ENCODE peak calls at places on chromosomes 2 and 18, in seven cellular contexts. X is mammary epithelial cell, W is fibroblast of the aortic adventitia, A is fibroblast of pulmonary artery, I is heart left ventricle, F is AG04449, B is lower lobe of right lung. E is an unnamed sample.

GRCh38 chr18:13442451-13442850 is 223.9 kb downstream of the LDLRAD4 start:
- DNase-seq in X (no peak), W (no peak), A (no peak), I (no peak), F (no peak), B (no peak), E (no peak)

GRCh38 chr2:108911807-108912628 is 77.0 kb downstream of the EDAR start:
- DNase-seq in X (no peak), W (no peak), A (no peak), I (no peak), F (no peak), B (no peak), E (no peak)

GRCh38 chr2:68287580-68288441 is 31.9 kb downstream of the CNRIP1 start:
- DNase-seq in X (peak), W (peak), A (peak), I (peak), F (no peak), B (no peak), E (no peak)

GRCh38 chr2:241070811-241071676 is 31.0 kb downstream of the MTERF4 start:
- DNase-seq in X (no peak), W (no peak), A (no peak), I (no peak), F (no peak), B (no peak), E (no peak)

GRCh38 chr18:79343567-79344207 is 52.0 kb upstream of the NFATC1 start:
- DNase-seq in X (no peak), W (no peak), A (no peak), I (no peak), F (no peak), B (no peak), E (no peak)

GRCh38 chr2:43102366-43103092 is 123.9 kb downstream of the ZFP36L2 start:
- DNase-seq in X (no peak), W (no peak), A (peak), I (peak), F (no peak), B (no peak), E (no peak)

GRCh38 chr2:236639461-236639860 is 69.8 kb downstream of the ACKR3 start:
- DNase-seq in X (no peak), W (no peak), A (no peak), I (no peak), F (no peak), B (no peak), E (no peak)

GRCh38 chr2:202831241-202831997 is 40.1 kb downstream of the ICA1L start:
- DNase-seq in X (peak), W (peak), A (peak), I (peak), F (no peak), B (no peak), E (peak)

GRCh38 chr2:172753610-172754009 is 18.0 kb downstream of the RAPGEF4 start:
- DNase-seq in X (no peak), W (no peak), A (no peak), I (no peak), F (no peak), B (no peak), E (no peak)

GRCh38 chr2:231667096-231667427 is 41.3 kb upstream of the PTMA start:
- DNase-seq in X (no peak), W (no peak), A (no peak), I (no peak), F (no peak), B (no peak), E (no peak)

GRCh38 chr2:231664727-231665126 is 43.6 kb upstream of the PTMA start:
- DNase-seq in X (no peak), W (no peak), A (no peak), I (no peak), F (no peak), B (no peak), E (no peak)

GRCh38 chr2:231667497-231667896 is 40.8 kb upstream of the PTMA start:
- DNase-seq in X (no peak), W (no peak), A (no peak), I (no peak), F (no peak), B (no peak), E (no peak)

GRCh38 chr2:231665208-231665921 is 43.0 kb upstream of the PTMA start:
- DNase-seq in X (no peak), W (no peak), A (no peak), I (peak), F (no peak), B (no peak), E (no peak)

DNA sequence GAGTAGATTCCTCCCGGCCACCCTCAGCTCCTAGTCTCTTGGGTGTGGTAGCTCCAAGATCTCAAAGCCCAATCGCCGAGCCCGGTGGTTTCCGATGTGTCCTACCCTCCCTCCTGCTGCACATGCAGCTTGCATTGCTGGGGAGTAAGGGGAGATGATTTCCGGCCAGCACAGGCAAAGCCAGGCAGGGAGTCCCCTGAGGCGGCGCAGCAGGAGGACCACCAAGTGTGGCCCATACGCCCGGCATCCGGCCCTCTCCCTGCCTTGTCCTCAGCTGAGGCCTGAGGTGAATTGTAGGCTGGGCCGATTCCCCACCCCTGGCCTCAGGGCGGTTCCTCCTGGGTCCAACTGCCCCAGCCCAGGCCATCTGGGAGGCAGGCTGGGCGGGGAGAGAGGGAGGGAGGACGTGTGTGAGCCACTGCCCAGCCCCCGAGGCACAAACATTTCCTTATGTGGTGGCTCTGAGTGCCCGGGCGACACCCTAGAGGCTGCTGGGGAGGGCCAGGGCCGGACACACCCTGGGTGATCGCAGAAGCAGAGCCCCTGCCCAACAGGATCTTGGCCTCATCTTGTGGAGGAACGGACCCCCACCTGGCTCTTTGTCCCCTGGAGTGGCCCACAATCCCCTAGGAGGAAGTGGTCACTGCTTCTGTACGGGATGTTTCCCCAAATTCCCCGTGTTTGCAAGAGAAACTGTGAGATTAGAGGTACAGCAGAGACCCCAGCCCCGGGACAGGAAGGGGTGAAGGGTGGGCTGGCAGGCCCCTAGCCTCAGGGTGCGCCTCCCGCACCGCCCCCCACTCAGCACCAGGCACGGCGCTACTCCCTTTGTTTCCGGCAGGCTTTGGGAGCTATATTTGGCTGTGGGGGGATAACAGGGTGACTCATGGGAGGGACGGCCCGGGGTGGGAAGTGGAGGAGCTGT is 41.9 kb upstream of the PTMA start:
- DNase-seq in X (no peak), W (peak), A (peak), I (peak), F (peak), B (peak), E (no peak)
- TF ChIP-seq CTCF in X (no peak), W (peak), A (no peak), I (no peak), F (no peak), B (no peak), E (no peak)

GRCh38 chr18:23487738-23488625 is 15.3 kb upstream of the RMC1 start:
- DNase-seq in X (no peak), W (peak), A (no peak), I (no peak), F (no peak), B (peak), E (peak)
- H3K4me3 ChIP-seq in X (no peak), W (peak), A (no peak), I (peak), F (no peak), B (peak), E (peak)

GRCh38 chr18:36769611-36770314 is 59.0 kb downstream of the TPGS2 start:
- DNase-seq in X (no peak), W (no peak), A (no peak), I (no peak), F (no peak), B (peak), E (no peak)
- TF ChIP-seq CTCF in X (peak), W (peak), A (peak), I (peak), F (no peak), B (peak), E (peak)

GRCh38 chr18:27120246-27120645 is 64.9 kb downstream of the CHST9 start:
- DNase-seq in X (no peak), W (no peak), A (no peak), I (no peak), F (no peak), B (no peak), E (no peak)
- H3K4me3 ChIP-seq in X (no peak), W (no peak), A (no peak), I (no peak), F (no peak), B (no peak), E (no peak)

GRCh38 chr2:5911801-5912200 is 219.6 kb downstream of the SOX11 start:
- DNase-seq in X (no peak), W (no peak), A (no peak), I (no peak), F (no peak), B (no peak), E (no peak)

GRCh38 chr2:5914831-5915611 is 222.8 kb downstream of the SOX11 start:
- DNase-seq in X (no peak), W (peak), A (no peak), I (peak), F (peak), B (no peak), E (no peak)

GRCh38 chr2:5913729-5914390 is 221.7 kb downstream of the SOX11 start:
- DNase-seq in X (no peak), W (no peak), A (no peak), I (no peak), F (no peak), B (no peak), E (no peak)

GRCh38 chr2:5921081-5921642 is 229.0 kb downstream of the SOX11 start:
- DNase-seq in X (no peak), W (no peak), A (no peak), I (no peak), F (no peak), B (no peak), E (no peak)

GRCh38 chr2:5915926-5916325 is 223.7 kb downstream of the SOX11 start:
- DNase-seq in X (no peak), W (no peak), A (no peak), I (no peak), F (peak), B (no peak), E (no peak)
- TF ChIP-seq CTCF in X (no peak), W (no peak), A (no peak), I (peak), F (peak), B (peak), E (peak)

DNA sequence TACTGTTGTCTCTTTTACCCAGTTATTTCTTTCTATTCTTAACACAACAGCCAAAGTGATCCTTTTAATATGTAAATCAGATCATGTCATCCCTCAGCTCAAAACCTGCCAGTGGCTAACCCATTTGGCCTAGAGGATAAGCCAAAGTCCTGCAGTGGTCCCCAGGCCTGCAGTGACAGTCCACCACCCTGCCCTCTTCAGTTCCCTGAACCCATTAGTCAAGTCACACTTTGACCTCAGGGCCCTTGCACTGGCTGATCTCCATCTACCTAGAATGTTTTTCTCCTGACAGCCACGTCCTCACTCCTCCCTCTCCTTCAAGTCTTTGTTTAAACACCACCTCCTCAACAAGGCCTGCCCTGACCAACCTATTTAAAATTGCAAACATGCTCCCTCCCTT is 9.5 kb downstream of the MREG start:
- DNase-seq in X (no peak), W (no peak), A (no peak), I (no peak), F (no peak), B (no peak), E (no peak)
- H3K4me3 ChIP-seq in X (no peak), W (no peak), A (no peak), I (no peak), F (no peak), B (no peak), E (no peak)

GRCh38 chr2:224565452-224566035 is 19.6 kb downstream of the CUL3 start:
- DNase-seq in X (no peak), W (no peak), A (no peak), I (no peak), F (no peak), B (no peak), E (no peak)
- TF ChIP-seq CTCF in X (no peak), W (no peak), A (no peak), I (no peak), F (no peak), B (no peak), E (no peak)

E was measured in GM12864.